ENCODE peak calls at places on chromosomes 7 and 10, in eight cellular contexts. J is suprapubic skin, M is HCT116, G is stomach, O is SK-N-SH, V is sigmoid colon, D is GM23338, N is H1. K is an unnamed sample.

GRCh38 chr7:156668130-156668741 is 27.7 kb downstream of the RNF32 start:
- DNase-seq in D (no peak), G (peak; percentile 71), J (no peak), N (no peak), O (no peak), V (no peak), M (no peak), K (no peak)

GRCh38 chr10:17768957-17769356 is 17.0 kb downstream of the TMEM236 start:
- DNase-seq in G (no peak), D (no peak), J (no peak), V (no peak), O (no peak), N (no peak), M (no peak), K (no peak)

GRCh38 chr10:102795453-102796406 is 41.5 kb downstream of the CYP17A1 start:
- DNase-seq in V (no peak), O (no peak), D (no peak), J (no peak), G (no peak), N (no peak), M (no peak), K (no peak)

GRCh38 chr7:158616050-158616449 is 28.4 kb upstream of the PTPRN2 start:
- DNase-seq in D (no peak), G (no peak), O (no peak), M (no peak), N (no peak), J (no peak), V (no peak), K (no peak)

GRCh38 chr7:131327049-131327625 is 539 bp upstream of the MKLN1 start:
- DNase-seq in N (no peak), M (peak; percentile 19), O (peak; percentile 74), V (no peak), J (peak; percentile 68), G (no peak), D (peak; percentile 72), K (peak; percentile 50)

GRCh38 chr7:45990276-45990675 is 69.2 kb upstream of the IGFBP3 start:
- DNase-seq in O (no peak), M (no peak), V (no peak), N (no peak), G (no peak), D (no peak), J (no peak), K (no peak)

GRCh38 chr10:129971381-129972144 is 7.5 kb upstream of the EBF3 start:
- DNase-seq in D (peak; percentile 85), G (peak; percentile 59), O (peak; percentile 96), V (peak; percentile 66), M (no peak), N (no peak), J (no peak), K (peak; percentile 41)

GRCh38 chr10:5691786-5692185 is 7.1 kb downstream of the TASOR2 start:
- DNase-seq in O (no peak), D (peak; percentile 19), N (no peak), G (no peak), J (no peak), M (no peak), V (no peak), K (no peak)

GRCh38 chr7:5594616-5595544 is 171.2 kb upstream of the TNRC18 start:
- DNase-seq in D (peak; percentile 82), N (no peak), O (peak; percentile 65), J (peak; percentile 77), G (no peak), M (no peak), V (no peak), K (no peak)

GRCh38 chr7:20260219-20260618 is 43.0 kb upstream of the MACC1 start:
- DNase-seq in M (no peak), G (no peak), V (no peak), O (no peak), N (no peak), J (no peak), D (no peak), K (no peak)

GRCh38 chr10:104680467-104681401 is 39.6 kb downstream of the SORCS3 start:
- DNase-seq in J (no peak), G (no peak), V (no peak), D (peak; percentile 70), N (no peak), M (no peak), O (peak; percentile 82), K (no peak)

GRCh38 chr7:30913821-30914515 is 2.3 kb downstream of the AQP1 start:
- DNase-seq in G (no peak), M (no peak), D (no peak), J (no peak), V (no peak), N (no peak), O (no peak), K (peak; percentile 42)

GRCh38 chr7:131896189-131896855 is 339.9 kb upstream of the PODXL start:
- DNase-seq in N (peak; percentile 47), O (no peak), G (no peak), D (peak; percentile 50), J (no peak), V (no peak), M (no peak), K (no peak)

GRCh38 chr7:111138196-111138569 is 47.3 kb downstream of the LRRN3 start:
- DNase-seq in O (no peak), V (no peak), J (no peak), M (peak; percentile 62), G (no peak), N (no peak), D (no peak), K (peak; percentile 37)

GRCh38 chr10:132098539-132099421 is 33.0 kb downstream of the JAKMIP3 start:
- DNase-seq in D (no peak), O (no peak), J (no peak), G (peak; percentile 14), M (no peak), N (no peak), V (no peak), K (no peak)

GRCh38 chr7:33698006-33698405 is 207.3 kb upstream of the BMPER start:
- DNase-seq in J (no peak), N (no peak), D (no peak), O (no peak), M (no peak), V (no peak), G (no peak), K (no peak)

GRCh38 chr10:24853661-24854060 is 98.7 kb downstream of the PRTFDC1 start:
- DNase-seq in D (no peak), N (no peak), V (no peak), O (no peak), M (no peak), G (no peak), J (no peak), K (no peak)

GRCh38 chr10:1133495-1134045 is 77.4 kb downstream of the WDR37 start:
- DNase-seq in N (no peak), O (no peak), V (no peak), G (no peak), M (no peak), J (no peak), D (no peak), K (no peak)
- H3K4me1 ChIP-seq in N (no peaks in the 10 kb centered on the region), O (no peaks in the 10 kb centered on the region), V (no peaks in the 10 kb centered on the region), G (no peaks in the 10 kb centered on the region), M (no peaks in the 10 kb centered on the region), J (no peaks in the 10 kb centered on the region), D (no peaks in the 10 kb centered on the region), K (no peaks in the 10 kb centered on the region)

GRCh38 chr10:55410415-55410885 is 609.4 kb upstream of the PCDH15 start:
- DNase-seq in N (peak; percentile 19), J (no peak), V (no peak), G (no peak), M (no peak), D (peak; percentile 54), O (peak; percentile 51), K (peak; percentile 10)
- TF ChIP-seq POLR2AphosphoS5 in N (no peak), J (no peak), V (no peak), G (no peak), M (no peak), D (no peak), O (no peak), K (no peak)

GRCh38 chr10:30040597-30040996 is 18.8 kb downstream of the JCAD start:
- DNase-seq in J (no peak), N (no peak), M (no peak), G (no peak), D (no peak), O (no peak), V (no peak), K (no peak)

GRCh38 chr10:30041394-30042105 is 17.8 kb downstream of the JCAD start:
- DNase-seq in G (no peak), M (no peak), D (no peak), V (no peak), O (no peak), J (no peak), N (no peak), K (no peak)

GRCh38 chr10:30039988-30040387 is 19.4 kb downstream of the JCAD start:
- DNase-seq in D (no peak), N (no peak), J (no peak), G (no peak), V (no peak), M (no peak), O (no peak), K (no peak)

GRCh38 chr10:30043476-30044270 is 15.7 kb downstream of the JCAD start:
- DNase-seq in V (no peak), J (no peak), O (no peak), G (no peak), N (no peak), D (no peak), M (no peak), K (no peak)

DNA sequence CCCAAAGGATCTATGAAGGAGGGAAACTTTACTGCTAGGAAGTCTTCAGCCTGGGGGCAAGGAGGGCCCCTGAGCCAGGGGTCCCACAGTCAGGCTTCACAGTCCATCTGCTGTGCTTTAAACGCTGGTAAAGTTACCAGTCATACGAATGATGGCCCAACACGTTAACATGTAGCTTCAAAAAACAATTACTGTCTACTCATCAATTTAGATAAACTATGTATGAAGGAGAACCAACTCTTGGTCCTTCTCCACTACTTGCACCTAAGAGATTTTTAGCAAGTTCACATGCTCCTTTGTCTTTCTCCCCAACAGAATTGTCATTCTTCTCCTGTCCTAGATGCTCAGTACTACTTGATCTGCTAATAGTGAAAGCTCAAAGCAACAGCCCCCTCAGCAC is 16.6 kb downstream of the JCAD start:
- DNase-seq in D (no peak), J (no peak), G (no peak), V (no peak), O (no peak), M (no peak), N (no peak), K (no peak)
- H3K4me1 ChIP-seq in D (no peaks in the 10 kb centered on the region), J (no peaks in the 10 kb centered on the region), G (no peaks in the 10 kb centered on the region), V (peaks cover 53% of the 10 kb centered on the region), O (peaks cover 8% of the 10 kb centered on the region), M (no peaks in the 10 kb centered on the region), N (no peaks in the 10 kb centered on the region), K (peaks cover 5% of the 10 kb centered on the region)

GRCh38 chr7:151008143-151008510 is 16.2 kb downstream of the ATG9B start:
- DNase-seq in N (no peak), D (no peak), M (no peak), V (no peak), J (no peak), G (no peak), O (no peak), K (no peak)
- TF ChIP-seq POLR2AphosphoS5 in N (no peak), D (no peak), M (no peak), V (no peak), J (no peak), G (no peak), O (no peak), K (no peak)

K was measured in transverse colon.